ENCODE peak calls at places on chromosomes 11 and 22, in seven cellular contexts. A is psoas muscle; D is activated CD4-positive, CD25-positive, alpha-beta regulatory T cell; H is stimulated activated CD4-positive, alpha-beta T cell treated with anti-CD3 and anti-CD28 coated beads, Interleukin-12 subunit alpha, Interleukin-12 subunit beta, amount 100 ng/mL, for 24 hours; J is EL; W is neural crest cell; S is Calu3. B is an unnamed sample.

GRCh38 chr11:58576792-58577440 is 1.3 kb upstream of the LPXN start:
- DNase-seq in A (no peak), D (no peak), H (no peak), J (peak), W (no peak), S (no peak), B (peak)

GRCh38 chr11:62922653-62923371 is 1.6 kb upstream of the CHRM1 start:
- DNase-seq in A (no peak), D (no peak), H (peak), J (peak), W (peak), S (no peak), B (peak)

GRCh38 chr11:11179239-11179638 is 173.8 kb downstream of the CSNK2A3 start:
- DNase-seq in A (no peak), D (no peak), H (no peak), J (peak), W (no peak), S (peak), B (no peak)

GRCh38 chr22:20881231-20881630 is 22.4 kb downstream of the SNAP29 start:
- DNase-seq in A (no peak), D (no peak), H (no peak), J (peak), W (no peak), S (peak), B (no peak)

GRCh38 chr22:44550666-44551491 is 52.8 kb upstream of the RTL6 start:
- DNase-seq in A (peak), D (no peak), H (no peak), J (peak), W (no peak), S (no peak), B (no peak)

GRCh38 chr11:69278091-69278867 is 15.7 kb upstream of the MYEOV start:
- DNase-seq in A (no peak), D (no peak), H (no peak), J (no peak), W (no peak), S (peak), B (no peak)

GRCh38 chr11:76641905-76642304 is 28.6 kb downstream of the LRRC32 start:
- DNase-seq in A (no peak), D (no peak), H (no peak), J (no peak), W (no peak), S (no peak), B (no peak)

GRCh38 chr11:31702966-31703365 is 108.2 kb downstream of the PAX6 start:
- DNase-seq in A (no peak), D (no peak), H (no peak), J (peak), W (no peak), S (no peak), B (no peak)

B was measured in A673.